ENCODE peak calls at places on chromosomes 13 and 19, in ten cellular contexts. U is neural progenitor cell; J is AG09319; V is colonic mucosa; D is MCF 10A; I is WERI-Rb-1; O is CD8-positive, alpha-beta T cell; Z is brain microvascular endothelial cell; R is thoracic aorta; Y is fibroblast of mammary gland. X is an unnamed sample.

GRCh38 chr13:32530841-32531253 is 7.7 kb downstream of the N4BP2L2 start:
- DNase-seq in U (no peak), J (peak; percentile 41), V (peak; percentile 22), D (peak; percentile 33), I (no peak), O (no peak), Z (peak; percentile 54), R (no peak), Y (peak; percentile 68), X (peak; percentile 35)

GRCh38 chr19:19096641-19097627 is 33.1 kb downstream of the SLC25A42 start:
- DNase-seq in U (no peak), J (no peak), V (peak; percentile 50), D (no peak), I (no peak), O (no peak), Z (no peak), R (no peak), Y (no peak), X (no peak)

GRCh38 chr19:48807590-48808308 is 3.1 kb downstream of the BCAT2 start:
- DNase-seq in U (peak; percentile 60), J (no peak), V (peak; percentile 72), D (no peak), I (peak; percentile 39), O (no peak), Z (no peak), R (no peak), Y (no peak), X (no peak)

GRCh38 chr13:27334774-27335490 is 64.3 kb downstream of the RASL11A start:
- DNase-seq in U (no peak), J (no peak), V (no peak), D (no peak), I (peak; percentile 83), O (no peak), Z (peak; percentile 22), R (no peak), Y (peak; percentile 79), X (no peak)

GRCh38 chr19:2315121-2315817 is 7.3 kb upstream of the LINGO3 start:
- DNase-seq in U (no peak), J (no peak), V (no peak), D (no peak), I (no peak), O (no peak), Z (no peak), R (no peak), Y (no peak), X (no peak)

GRCh38 chr19:1774999-1775772 is 21.9 kb downstream of the ONECUT3 start:
- DNase-seq in U (no peak), J (no peak), V (no peak), D (no peak), I (peak; percentile 76), O (no peak), Z (no peak), R (no peak), Y (peak; percentile 22), X (no peak)

GRCh38 chr13:100646030-100646673 is 28.4 kb downstream of the TMTC4 start:
- DNase-seq in U (peak; percentile 59), J (no peak), V (no peak), D (peak; percentile 24), I (peak; percentile 76), O (no peak), Z (peak; percentile 49), R (no peak), Y (peak; percentile 45), X (no peak)

GRCh38 chr19:34432797-34433196 is 4.6 kb downstream of the UBA2 start:
- DNase-seq in U (no peak), J (no peak), V (no peak), D (no peak), I (no peak), O (no peak), Z (peak; percentile 18), R (no peak), Y (peak; percentile 71), X (no peak)

GRCh38 chr13:93326427-93326826 is 99.8 kb downstream of the GPC6 start:
- DNase-seq in U (no peak), J (no peak), V (no peak), D (no peak), I (no peak), O (no peak), Z (no peak), R (no peak), Y (no peak), X (no peak)

GRCh38 chr13:109215377-109215776 is 571.0 kb downstream of the IRS2 start:
- DNase-seq in U (no peak), J (no peak), V (no peak), D (no peak), I (no peak), O (no peak), Z (no peak), R (no peak), Y (no peak), X (no peak)
- TF ChIP-seq CTCF in U (no peak), J (no peak), V (no peak), D (no peak), I (no peak), O (no peak), Z (no peak), R (no peak), Y (no peak), X (no peak)

GRCh38 chr13:71624641-71625040 is 242.4 kb downstream of the DACH1 start:
- DNase-seq in U (peak; percentile 35), J (no peak), V (no peak), D (no peak), I (peak; percentile 32), O (no peak), Z (no peak), R (no peak), Y (no peak), X (no peak)

GRCh38 chr13:71619096-71619495 is 247.9 kb downstream of the DACH1 start:
- DNase-seq in U (no peak), J (no peak), V (no peak), D (no peak), I (no peak), O (no peak), Z (no peak), R (no peak), Y (no peak), X (no peak)

GRCh38 chr13:71618154-71618553 is 248.8 kb downstream of the DACH1 start:
- DNase-seq in U (no peak), J (no peak), V (no peak), D (no peak), I (no peak), O (no peak), Z (no peak), R (no peak), Y (no peak), X (no peak)

GRCh38 chr13:71625183-71625582 is 241.8 kb downstream of the DACH1 start:
- DNase-seq in U (no peak), J (no peak), V (no peak), D (no peak), I (no peak), O (no peak), Z (no peak), R (no peak), Y (no peak), X (no peak)

DNA sequence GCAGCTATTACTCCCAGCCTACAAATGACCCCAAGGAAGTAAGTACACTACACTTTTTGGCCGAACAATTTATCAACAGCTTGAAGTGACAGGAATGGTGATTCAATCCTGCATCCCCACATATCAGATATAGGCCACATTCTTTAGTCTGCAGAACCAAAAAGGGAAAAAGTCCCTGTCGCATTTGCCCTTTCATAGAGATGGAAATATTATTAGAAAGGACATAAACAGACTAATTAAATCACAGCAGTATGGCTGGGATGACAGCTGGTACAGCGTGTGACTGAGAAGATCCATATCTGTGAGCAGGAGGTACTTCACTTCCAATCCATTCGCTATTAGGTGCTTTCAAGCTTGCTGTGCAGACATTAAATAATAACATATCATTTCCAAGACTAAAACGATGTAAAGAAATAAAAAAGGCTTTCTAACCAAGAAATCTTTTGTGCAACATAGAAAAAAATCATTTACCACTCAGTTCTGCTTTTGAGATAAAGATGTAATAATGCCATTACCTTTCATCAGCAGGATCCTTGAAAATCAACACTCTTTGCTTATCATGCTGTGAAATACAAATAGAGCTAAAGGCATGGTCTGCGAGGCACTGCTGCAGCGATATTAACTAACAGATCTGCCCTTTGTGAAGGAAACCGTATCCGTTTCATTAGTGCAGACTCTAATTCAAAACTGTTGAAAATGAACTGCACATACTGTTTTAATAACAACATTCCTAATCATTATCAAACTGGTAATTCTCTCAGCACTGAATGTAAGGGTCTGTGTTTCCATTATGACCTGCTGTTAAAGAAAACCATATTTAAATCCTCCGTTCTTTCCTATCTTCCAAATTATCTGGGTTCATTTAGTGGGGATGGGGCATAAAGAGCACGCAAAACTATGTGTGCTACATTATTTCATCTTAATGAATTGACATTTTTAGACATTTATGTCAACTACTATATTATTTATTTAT is 245.6 kb downstream of the DACH1 start:
- DNase-seq in U (no peak), J (no peak), V (no peak), D (no peak), I (no peak), O (no peak), Z (no peak), R (no peak), Y (no peak), X (no peak)
- TF ChIP-seq CTCF in U (no peak), J (no peak), V (no peak), D (no peak), I (no peak), O (no peak), Z (no peak), R (no peak), Y (no peak), X (no peak)

DNA sequence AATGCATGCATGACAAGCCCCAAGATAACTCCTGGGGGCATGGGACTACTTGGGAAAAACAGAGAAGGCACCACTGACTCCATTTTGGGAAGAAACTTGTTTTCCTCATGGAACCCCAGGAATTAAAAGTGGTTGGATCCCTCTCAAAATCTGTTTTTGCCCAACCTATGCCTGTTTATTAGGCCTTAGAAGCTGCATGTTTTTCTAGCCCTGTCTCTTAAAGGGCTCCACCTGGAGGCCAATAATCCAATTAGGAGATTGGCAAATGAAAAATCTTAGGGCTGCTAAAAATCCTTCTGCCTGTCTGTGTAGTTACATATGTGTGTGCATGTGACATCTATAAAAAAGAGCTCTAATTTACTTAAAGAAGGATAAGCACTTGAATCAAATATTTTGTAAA is 26.9 kb downstream of the MED4 start:
- DNase-seq in U (no peak), J (no peak), V (no peak), D (no peak), I (peak; percentile 11), O (no peak), Z (no peak), R (no peak), Y (no peak), X (no peak)
- TF ChIP-seq CTCF in U (no peak), J (no peak), V (no peak), D (no peak), I (no peak), O (no peak), Z (peak; percentile 14), R (no peak), Y (no peak), X (no peak)

GRCh38 chr13:102487330-102487729 is 85.5 kb upstream of the FGF14 start:
- DNase-seq in U (no peak), J (no peak), V (no peak), D (no peak), I (no peak), O (no peak), Z (no peak), R (no peak), Y (peak; percentile 7), X (no peak)

DNA sequence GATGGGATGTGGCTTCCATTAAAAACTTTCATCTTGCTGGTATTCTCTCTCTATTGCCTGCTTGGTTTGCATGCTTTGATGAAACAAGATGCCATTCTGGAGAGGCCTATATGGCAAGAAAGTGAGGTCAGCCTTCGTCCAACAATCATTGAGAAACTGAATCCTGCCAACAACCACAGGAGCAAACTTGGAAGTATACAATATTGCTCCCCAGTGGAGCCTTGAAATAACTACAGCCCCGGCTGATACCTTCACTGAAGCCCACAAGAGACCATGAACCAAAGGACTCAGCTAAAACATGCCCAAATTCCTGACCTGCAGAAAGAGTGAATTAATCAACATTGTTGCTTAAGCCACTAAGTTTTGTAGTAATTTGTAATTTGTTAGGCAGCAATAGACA is 82.5 kb upstream of the FGF14 start:
- DNase-seq in U (peak; percentile 41), J (no peak), V (no peak), D (peak; percentile 38), I (no peak), O (no peak), Z (peak; percentile 1), R (no peak), Y (peak; percentile 54), X (no peak)
- TF ChIP-seq CTCF in U (peak; percentile 46), J (no peak), V (no peak), D (peak; percentile 21), I (peak; percentile 52), O (no peak), Z (peak; percentile 33), R (no peak), Y (peak; percentile 46), X (peak; percentile 4)